ENCODE peak calls at places on chromosomes 3 and 15, in ten cellular contexts. O is iris pigment epithelial cell; L is fibroblast of pulmonary artery; E is fibroblast of lung; B is stimulated activated CD4-positive, alpha-beta T cell treated with anti-CD3 and anti-CD28 coated beads, Interleukin-4, amount 100 ng/mL, for 48 hours; N is sigmoid colon; X is activated gamma-delta T cell treated with Interleukin-2 at 50 U/mL for 16 hours; I is activated CD4-positive, CD25-positive, alpha-beta regulatory T cell treated with anti-CD3 and anti-CD28 coated beads, Interleukin-2, amount 50 U/mL, for 72 hours; Z is NCI-H2171 treated with DMSO at 0.1 percent for 48 hours; W is NCI-H69. R is an unnamed sample.
A peak's percentile ranks its signal among the peaks of the same experiment; 100 is the strongest.

GRCh38 chr3:41751597-41751996 is 210.3 kb downstream of the ULK4 start:
- DNase-seq in O (no peak), L (no peak), E (no peak), B (no peak), N (no peak), X (no peak), I (no peak), Z (no peak), W (no peak), R (no peak)

GRCh38 chr3:5055352-5056004 is 66.6 kb upstream of the ARL8B start:
- DNase-seq in O (no peak), L (no peak), E (no peak), B (no peak), N (peak; percentile 19), X (no peak), I (no peak), Z (no peak), W (no peak), R (no peak)

GRCh38 chr3:33277193-33277882 is at the start of gene FBXL2:
- DNase-seq in O (peak; percentile 64), L (peak; percentile 71), E (peak; percentile 65), B (peak; percentile 9), N (peak; percentile 72), X (no peak), I (peak; percentile 31), Z (peak; percentile 72), W (peak; percentile 90), R (peak; percentile 91)

GRCh38 chr15:93331545-93332117 is 242.6 kb upstream of the RGMA start:
- DNase-seq in O (no peak), L (no peak), E (no peak), B (no peak), N (peak; percentile 73), X (no peak), I (no peak), Z (peak; percentile 72), W (peak; percentile 61), R (no peak)

GRCh38 chr3:122890077-122890484 is 95.2 kb downstream of the SLC49A4 start:
- DNase-seq in O (peak; percentile 74), L (peak; percentile 76), E (peak; percentile 67), B (no peak), N (peak; percentile 81), X (no peak), I (no peak), Z (peak; percentile 95), W (peak; percentile 30), R (peak; percentile 19)

GRCh38 chr3:155302476-155302875 is 9.0 kb upstream of the STRIT1 start:
- DNase-seq in O (peak; percentile 86), L (peak; percentile 25), E (peak; percentile 66), B (no peak), N (no peak), X (no peak), I (no peak), Z (no peak), W (no peak), R (no peak)

GRCh38 chr3:4983739-4984510 is 4.7 kb downstream of the BHLHE40 start:
- DNase-seq in O (peak; percentile 87), L (peak; percentile 80), E (peak; percentile 92), B (peak; percentile 48), N (no peak), X (peak; percentile 76), I (peak; percentile 56), Z (no peak), W (peak; percentile 51), R (peak; percentile 39)

GRCh38 chr3:64291345-64291744 is 66.1 kb upstream of the PRICKLE2 start:
- DNase-seq in O (peak; percentile 93), L (peak; percentile 94), E (peak; percentile 96), B (no peak), N (peak; percentile 83), X (no peak), I (no peak), Z (no peak), W (no peak), R (no peak)

GRCh38 chr15:68340711-68341671 is 63.4 kb downstream of the FEM1B start:
- DNase-seq in O (peak; percentile 23), L (no peak), E (no peak), B (no peak), N (no peak), X (no peak), I (no peak), Z (no peak), W (no peak), R (no peak)

GRCh38 chr15:69535101-69535638 is 82.6 kb downstream of the RPLP1 start:
- DNase-seq in O (peak; percentile 66), L (peak; percentile 31), E (peak; percentile 32), B (no peak), N (no peak), X (no peak), I (no peak), Z (no peak), W (no peak), R (no peak)

GRCh38 chr3:171790898-171791694 is 19.2 kb downstream of the PLD1 start:
- DNase-seq in O (peak; percentile 74), L (peak; percentile 56), E (peak; percentile 62), B (no peak), N (no peak), X (no peak), I (no peak), Z (no peak), W (peak; percentile 43), R (no peak)

GRCh38 chr3:156209631-156210336 is 89.4 kb downstream of the KCNAB1 start:
- DNase-seq in O (no peak), L (no peak), E (no peak), B (no peak), N (no peak), X (no peak), I (no peak), Z (no peak), W (no peak), R (no peak)

GRCh38 chr3:25781758-25782594 is 1.3 kb downstream of the NGLY1 start:
- DNase-seq in O (no peak), L (no peak), E (no peak), B (no peak), N (no peak), X (no peak), I (no peak), Z (no peak), W (peak; percentile 7), R (no peak)

GRCh38 chr15:90563460-90563859 is 33.7 kb downstream of the CRTC3 start:
- DNase-seq in O (no peak), L (no peak), E (no peak), B (no peak), N (no peak), X (no peak), I (no peak), Z (no peak), W (no peak), R (no peak)

GRCh38 chr15:71826196-71826595 is 15.8 kb downstream of the NR2E3 start:
- DNase-seq in O (no peak), L (no peak), E (no peak), B (no peak), N (no peak), X (no peak), I (no peak), Z (peak; percentile 38), W (peak; percentile 73), R (no peak)

GRCh38 chr3:35505181-35505580 is 134.1 kb upstream of the ARPP21 start:
- DNase-seq in O (no peak), L (no peak), E (no peak), B (no peak), N (no peak), X (no peak), I (no peak), Z (peak; percentile 90), W (no peak), R (peak; percentile 95)

GRCh38 chr3:71258116-71258515 is 325.4 kb downstream of the FOXP1 start:
- DNase-seq in O (peak; percentile 90), L (peak; percentile 79), E (peak; percentile 36), B (no peak), N (no peak), X (no peak), I (no peak), Z (no peak), W (peak; percentile 83), R (peak; percentile 19)

GRCh38 chr3:14564741-14565140 is 24.6 kb upstream of the GRIP2 start:
- DNase-seq in O (no peak), L (no peak), E (no peak), B (no peak), N (no peak), X (no peak), I (no peak), Z (no peak), W (peak; percentile 71), R (no peak)

GRCh38 chr3:106552401-106553043 is 683.7 kb upstream of the CBLB start:
- DNase-seq in O (no peak), L (peak; percentile 22), E (no peak), B (no peak), N (no peak), X (no peak), I (no peak), Z (no peak), W (peak; percentile 1), R (no peak)

GRCh38 chr3:23264413-23264812 is 61.3 kb downstream of the UBE2E2 start:
- DNase-seq in O (peak; percentile 79), L (peak; percentile 72), E (peak; percentile 57), B (no peak), N (no peak), X (no peak), I (no peak), Z (no peak), W (no peak), R (no peak)

GRCh38 chr3:13598926-13599886 is 50.3 kb downstream of the FBLN2 start:
- DNase-seq in O (peak; percentile 5), L (peak; percentile 38), E (peak; percentile 28), B (no peak), N (peak; percentile 54), X (no peak), I (no peak), Z (no peak), W (peak; percentile 35), R (no peak)

GRCh38 chr3:58565621-58566397 is 11.4 kb downstream of the FAM107A start:
- DNase-seq in O (no peak), L (no peak), E (no peak), B (no peak), N (no peak), X (no peak), I (no peak), Z (no peak), W (no peak), R (no peak)

GRCh38 chr15:73602444-73602843 is 30.7 kb downstream of the NPTN start:
- DNase-seq in O (no peak), L (no peak), E (no peak), B (no peak), N (no peak), X (no peak), I (no peak), Z (no peak), W (peak; percentile 12), R (peak; percentile 20)

R was measured in A673.